ENCODE peak calls at places on chromosomes 3 and 15, in nine cellular contexts. S is fibroblast of villous mesenchyme, R is esophagus muscularis mucosa, I is GM12864, Y is PC-3, O is cardiac muscle cell, J is PC-9, K is astrocyte, E is brain microvascular endothelial cell. A is an unnamed sample.

GRCh38 chr3:25429441-25429907 is 1.4 kb downstream of the RARB start:
- DNase-seq in O (no peak), J (no peak), S (no peak), I (no peak), Y (no peak), E (no peak), R (no peak), K (no peak), A (no peak)

GRCh38 chr3:4814302-4814903 is 164.8 kb upstream of the BHLHE40 start:
- DNase-seq in Y (peak), S (peak), O (no peak), I (no peak), J (peak), K (no peak), E (peak), R (no peak), A (no peak)

GRCh38 chr3:138051946-138052802 is 42.2 kb downstream of the CLDN18 start:
- DNase-seq in S (peak), E (peak), K (no peak), R (no peak), J (peak), I (no peak), Y (peak), O (peak), A (no peak)

GRCh38 chr3:186320862-186321568 is 41.0 kb downstream of the DGKG start:
- DNase-seq in I (no peak), S (peak), J (no peak), E (no peak), Y (peak), O (no peak), R (peak), K (peak), A (no peak)

GRCh38 chr3:141321109-141321497 is 47.2 kb upstream of the ZBTB38 start:
- DNase-seq in I (no peak), J (no peak), Y (peak), K (peak), E (peak), O (no peak), S (no peak), R (no peak), A (no peak)

GRCh38 chr15:59369597-59369996 is 3.1 kb downstream of the MYO1E start:
- DNase-seq in E (no peak), Y (peak), S (no peak), K (no peak), O (no peak), R (no peak), I (no peak), J (no peak), A (no peak)

GRCh38 chr3:64578797-64579196 is 109.0 kb downstream of the ADAMTS9 start:
- DNase-seq in K (peak), O (no peak), S (no peak), J (no peak), R (no peak), E (no peak), I (no peak), Y (no peak), A (no peak)

GRCh38 chr3:125115640-125116039 is 59.8 kb upstream of the HEG1 start:
- DNase-seq in S (peak), I (no peak), J (peak), E (no peak), Y (no peak), K (peak), O (no peak), R (no peak), A (no peak)

GRCh38 chr3:129577925-129578742 is 28.3 kb downstream of the PLXND1 start:
- DNase-seq in K (no peak), O (no peak), J (no peak), I (peak), S (no peak), E (no peak), R (no peak), Y (no peak), A (peak)

GRCh38 chr15:26106556-26106955 is 243.4 kb upstream of the ATP10A start:
- DNase-seq in Y (no peak), J (no peak), K (no peak), E (no peak), I (no peak), S (no peak), O (no peak), R (no peak), A (no peak)

GRCh38 chr15:32646304-32646703 is 4.8 kb downstream of the SCG5 start:
- DNase-seq in E (no peak), J (no peak), Y (no peak), I (no peak), K (no peak), R (no peak), O (peak), S (no peak), A (no peak)

GRCh38 chr3:157125101-157125500 is 34.8 kb downstream of the CCNL1 start:
- DNase-seq in Y (peak), S (no peak), O (peak), R (no peak), J (no peak), K (peak), E (no peak), I (no peak), A (no peak)

GRCh38 chr3:36372534-36372935 is 7.8 kb upstream of the STAC start:
- DNase-seq in R (no peak), K (peak), E (peak), O (no peak), Y (peak), J (no peak), S (no peak), I (no peak), A (no peak)

GRCh38 chr15:89958107-89958805 is 42.9 kb upstream of the ZNF710 start:
- DNase-seq in K (no peak), I (no peak), E (no peak), J (peak), O (no peak), S (no peak), Y (no peak), R (no peak), A (no peak)

GRCh38 chr15:57743424-57743823 is 36.9 kb downstream of the POLR2M start:
- DNase-seq in K (no peak), J (no peak), I (no peak), E (no peak), R (no peak), O (peak), S (no peak), Y (peak), A (no peak)

GRCh38 chr3:125048282-125048681 is 7.5 kb downstream of the HEG1 start:
- DNase-seq in S (no peak), O (no peak), I (no peak), R (no peak), K (no peak), J (no peak), Y (no peak), E (no peak), A (no peak)

GRCh38 chr3:119937229-119937628 is 155.3 kb downstream of the NR1I2 start:
- DNase-seq in R (no peak), K (peak), I (peak), E (no peak), J (no peak), S (peak), O (no peak), Y (no peak), A (peak)

GRCh38 chr3:159711560-159712333 is 276.9 kb upstream of the IL12A start:
- DNase-seq in S (peak), E (peak), R (no peak), I (no peak), O (peak), K (peak), J (peak), Y (peak), A (no peak)

GRCh38 chr15:65824031-65824743 is 32.1 kb upstream of the DENND4A start:
- DNase-seq in I (no peak), R (no peak), J (peak), S (peak), K (peak), O (peak), Y (peak), E (peak), A (no peak)

GRCh38 chr3:129690406-129690805 is 83.9 kb upstream of the PLXND1 start:
- DNase-seq in K (peak), I (peak), O (peak), E (peak), Y (peak), J (no peak), R (no peak), S (peak), A (peak)

GRCh38 chr3:101976473-101976872 is 127.2 kb downstream of the NFKBIZ start:
- DNase-seq in J (no peak), I (no peak), Y (no peak), O (peak), S (peak), K (peak), R (no peak), E (no peak), A (no peak)

GRCh38 chr3:195540031-195540430 is 3.1 kb downstream of the PPP1R2 start:
- DNase-seq in I (no peak), S (no peak), E (no peak), O (no peak), K (no peak), R (peak), Y (no peak), J (no peak), A (no peak)

GRCh38 chr15:65363306-65363705 is 14.5 kb downstream of the IGDCC3 start:
- DNase-seq in J (no peak), E (no peak), S (no peak), K (no peak), Y (no peak), O (no peak), R (no peak), I (no peak), A (no peak)

GRCh38 chr3:184395320-184395660 is 15.4 kb downstream of the CHRD start:
- DNase-seq in O (no peak), I (no peak), J (no peak), E (no peak), Y (no peak), R (no peak), K (no peak), S (no peak), A (no peak)

GRCh38 chr3:196641278-196642058 is 2.0 kb downstream of the NRROS start:
- DNase-seq in E (no peak), J (no peak), O (no peak), I (no peak), K (no peak), R (no peak), Y (no peak), S (no peak), A (peak)

GRCh38 chr3:50435382-50435781 is 68.1 kb downstream of the CACNA2D2 start:
- DNase-seq in S (no peak), E (no peak), I (no peak), R (no peak), J (no peak), O (peak), K (no peak), Y (no peak), A (no peak)

GRCh38 chr3:134895181-134895580 is 100.1 kb downstream of the EPHB1 start:
- DNase-seq in R (no peak), E (no peak), I (no peak), K (no peak), O (no peak), Y (no peak), S (no peak), J (no peak), A (no peak)

GRCh38 chr15:101646652-101647051 is 5.5 kb downstream of the TM2D3 start:
- DNase-seq in Y (no peak), I (no peak), S (peak), J (no peak), K (no peak), R (no peak), E (no peak), O (no peak), A (no peak)

GRCh38 chr3:34864011-34864410 is 775.3 kb upstream of the ARPP21 start:
- DNase-seq in K (peak), S (no peak), I (no peak), J (no peak), E (peak), R (no peak), O (no peak), Y (no peak), A (no peak)

GRCh38 chr3:44659015-44659414 is 10.5 kb downstream of the ZNF35 start:
- DNase-seq in R (no peak), I (no peak), S (no peak), E (no peak), K (no peak), Y (no peak), O (no peak), J (no peak), A (no peak)

GRCh38 chr3:44659434-44659833 is 10.9 kb downstream of the ZNF35 start:
- DNase-seq in S (no peak), K (no peak), Y (no peak), O (no peak), E (no peak), J (no peak), I (no peak), R (no peak), A (no peak)

GRCh38 chr3:44665173-44665572 is 16.6 kb downstream of the ZNF35 start:
- DNase-seq in K (no peak), O (no peak), J (no peak), E (no peak), Y (no peak), R (no peak), I (no peak), S (no peak), A (no peak)

GRCh38 chr3:44661189-44661588 is 12.7 kb downstream of the ZNF35 start:
- DNase-seq in J (no peak), E (no peak), O (no peak), I (no peak), R (no peak), S (no peak), K (no peak), Y (peak), A (no peak)
- TF ChIP-seq CTCF in J (peak), E (peak), O (peak), I (peak), R (no peak), S (peak), K (no peak), Y (peak), A (peak)

GRCh38 chr3:127786358-127787070 is 35.8 kb downstream of the MGLL start:
- DNase-seq in O (peak), Y (no peak), R (peak), E (no peak), J (no peak), I (no peak), K (peak), S (peak), A (no peak)
- H3K4me3 ChIP-seq in O (no peak), Y (no peak), R (peak), E (no peak), J (no peak), I (no peak), K (no peak), S (no peak), A (no peak)

GRCh38 chr3:71380096-71380495 is 203.4 kb downstream of the FOXP1 start:
- DNase-seq in I (no peak), E (no peak), K (peak), Y (no peak), S (no peak), J (no peak), O (no peak), R (peak), A (no peak)
- TF ChIP-seq CTCF in I (peak), E (peak), K (peak), Y (peak), S (no peak), J (no peak), O (no peak), R (no peak), A (peak)

GRCh38 chr15:60945196-60945595 is 283.9 kb downstream of the RORA start:
- DNase-seq in K (no peak), R (no peak), Y (no peak), O (no peak), J (no peak), S (no peak), I (no peak), E (no peak), A (no peak)
- H3K4me3 ChIP-seq in K (no peak), R (no peak), Y (no peak), O (no peak), J (no peak), S (no peak), I (no peak), E (no peak), A (no peak)

DNA sequence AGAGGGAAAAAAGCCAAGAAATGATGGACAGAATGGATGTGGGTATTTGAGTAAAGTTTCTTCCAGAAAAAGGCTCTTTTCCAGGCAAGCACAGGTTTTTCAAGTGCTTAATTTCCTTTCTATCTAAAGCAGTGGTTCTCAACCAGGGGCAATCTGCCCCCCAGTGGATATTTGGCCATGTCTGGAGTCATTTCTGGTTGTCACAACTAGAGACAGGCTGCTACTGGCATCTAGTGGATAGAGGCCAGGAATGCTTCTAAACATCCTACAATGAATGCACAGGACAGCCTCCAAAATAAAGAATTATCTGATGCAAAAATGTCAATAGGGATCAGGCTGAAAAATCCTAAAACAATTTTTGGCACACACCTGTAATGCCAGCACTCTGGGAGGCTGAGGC is 23.9 kb downstream of the SEC22C start:
- DNase-seq in E (no peak), Y (peak), S (no peak), I (no peak), K (no peak), R (no peak), O (no peak), J (no peak), A (no peak)
- TF ChIP-seq CTCF in E (peak), Y (peak), S (no peak), I (no peak), K (no peak), R (peak), O (no peak), J (peak), A (peak)

GRCh38 chr3:193552911-193553310 is 1.8 kb downstream of the ATP13A4 start:
- DNase-seq in R (no peak), J (no peak), Y (no peak), O (no peak), E (no peak), S (no peak), K (no peak), I (no peak), A (no peak)
- H3K4me3 ChIP-seq in R (no peak), J (no peak), Y (no peak), O (no peak), E (no peak), S (no peak), K (no peak), I (no peak), A (no peak)

GRCh38 chr15:40082195-40082868 is 26.3 kb downstream of the BMF start:
- DNase-seq in I (no peak), S (no peak), J (no peak), R (no peak), E (no peak), K (no peak), O (no peak), Y (no peak), A (no peak)

GRCh38 chr15:40080847-40081246 is 27.8 kb downstream of the BMF start:
- DNase-seq in Y (no peak), K (no peak), J (no peak), E (no peak), R (no peak), O (no peak), I (no peak), S (no peak), A (no peak)

GRCh38 chr15:40080104-40080503 is 28.6 kb downstream of the BMF start:
- DNase-seq in Y (no peak), O (no peak), J (no peak), K (no peak), I (no peak), E (no peak), S (no peak), R (no peak), A (no peak)

GRCh38 chr15:40083756-40084101 is 24.9 kb downstream of the BMF start:
- DNase-seq in E (no peak), I (no peak), K (no peak), Y (no peak), R (no peak), S (peak), J (no peak), O (no peak), A (no peak)

GRCh38 chr15:40081691-40082194 is 26.9 kb downstream of the BMF start:
- DNase-seq in E (peak), K (peak), S (peak), R (no peak), Y (peak), O (peak), J (no peak), I (no peak), A (no peak)
- TF ChIP-seq CTCF in E (peak), K (no peak), S (peak), R (peak), Y (no peak), O (peak), J (no peak), I (no peak), A (no peak)

GRCh38 chr3:190321789-190322603 is at the start of gene CLDN1:
- DNase-seq in Y (peak), K (peak), O (peak), J (peak), E (peak), I (no peak), S (peak), R (no peak), A (peak)
- H3K4me3 ChIP-seq in Y (peak), K (peak), O (peak), J (peak), E (peak), I (peak), S (peak), R (peak), A (peak)

DNA sequence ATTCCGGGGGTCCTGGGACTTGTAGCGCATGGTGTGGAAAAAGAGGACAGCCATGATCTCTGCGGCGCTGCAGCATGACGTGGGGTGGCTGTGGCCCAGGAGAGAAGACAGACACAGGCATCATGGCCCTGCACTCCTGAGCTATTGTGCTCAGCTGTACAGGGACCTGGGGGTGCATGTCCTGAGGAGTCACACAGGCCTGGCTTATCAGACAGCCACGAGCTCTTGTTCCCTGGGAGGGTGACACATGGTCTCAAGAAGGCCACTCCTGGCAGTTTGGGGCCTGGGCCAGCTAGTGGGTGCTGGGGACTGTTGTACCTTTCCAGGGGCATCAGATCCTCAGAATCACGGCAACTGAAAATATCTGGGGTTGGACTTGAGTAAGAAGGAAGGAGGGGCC is 13.7 kb downstream of the TKT start:
- DNase-seq in E (no peak), K (no peak), I (no peak), Y (no peak), J (no peak), O (no peak), R (no peak), S (no peak), A (no peak)
- TF ChIP-seq CTCF in E (no peak), K (no peak), I (no peak), Y (no peak), J (no peak), O (no peak), R (no peak), S (no peak), A (no peak)

GRCh38 chr3:82741346-82741745 is 979.9 kb upstream of the GBE1 start:
- DNase-seq in J (no peak), R (no peak), Y (no peak), K (no peak), O (no peak), I (no peak), E (no peak), S (no peak), A (no peak)

GRCh38 chr3:82736696-82737277 is 975.3 kb upstream of the GBE1 start:
- DNase-seq in I (no peak), J (no peak), K (no peak), E (no peak), R (no peak), Y (no peak), S (no peak), O (no peak), A (no peak)

GRCh38 chr3:82743196-82743595 is 981.8 kb upstream of the GBE1 start:
- DNase-seq in S (no peak), O (no peak), I (no peak), Y (no peak), J (no peak), E (no peak), R (no peak), K (no peak), A (no peak)

DNA sequence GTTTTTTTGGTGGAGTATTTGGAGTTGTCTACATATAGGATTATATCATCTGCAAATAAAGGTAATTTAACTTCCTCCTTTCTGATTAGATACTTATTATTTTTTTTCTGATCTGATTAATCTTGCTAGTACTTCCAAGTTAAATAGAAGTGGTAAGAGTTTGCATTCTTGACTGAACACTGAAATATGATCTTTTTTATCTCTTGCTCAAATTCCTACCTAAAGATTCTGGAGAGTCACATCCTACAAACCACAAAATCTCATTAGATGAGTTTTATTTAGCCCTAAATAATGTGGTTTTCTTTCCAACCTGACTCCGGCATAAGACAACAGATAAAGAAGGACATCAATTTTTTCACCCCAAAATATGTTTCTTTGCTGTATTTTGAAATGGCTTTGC is 977.9 kb upstream of the GBE1 start:
- DNase-seq in S (no peak), K (peak), O (no peak), R (no peak), E (no peak), J (no peak), I (no peak), Y (peak), A (no peak)
- H3K4me3 ChIP-seq in S (no peak), K (no peak), O (no peak), R (no peak), E (no peak), J (no peak), I (no peak), Y (no peak), A (no peak)

A was measured in GM06990.